ENCODE peak calls at places on chromosomes 2 and 18, in six cellular contexts. O is AG10803, J is BJ, M is Karpas-422, N is NB4, V is sigmoid colon. K is an unnamed sample.

GRCh38 chr2:178008636-178009289 is 63.8 kb downstream of the PDE11A start:
- DNase-seq in N (no peak), J (no peak), M (no peak), O (peak), V (peak), K (peak)

GRCh38 chr18:77470836-77471413 is 221.3 kb downstream of the GALR1 start:
- DNase-seq in N (no peak), J (no peak), V (no peak), M (no peak), O (no peak), K (peak)

GRCh38 chr18:30727849-30728248 is 314.7 kb downstream of the DSC3 start:
- DNase-seq in N (no peak), O (no peak), V (no peak), M (no peak), J (no peak), K (no peak)

GRCh38 chr2:78999410-78999809 is 26.1 kb upstream of the REG3G start:
- DNase-seq in J (no peak), M (peak), V (no peak), O (no peak), N (peak), K (peak)

GRCh38 chr2:157877761-157878400 is 1.8 kb upstream of the ACVR1 start:
- DNase-seq in N (no peak), J (no peak), O (no peak), V (no peak), M (no peak), K (no peak)

GRCh38 chr2:222283634-222284033 is 15.2 kb downstream of the PAX3 start:
- DNase-seq in J (no peak), N (no peak), V (no peak), O (no peak), M (no peak), K (no peak)

GRCh38 chr2:27705851-27706622 is 42.3 kb downstream of the SLC4A1AP start:
- DNase-seq in N (peak), V (peak), O (peak), J (peak), M (no peak), K (peak)

GRCh38 chr2:120820263-120820884 is 84.7 kb downstream of the GLI2 start:
- DNase-seq in V (peak), O (peak), M (no peak), J (no peak), N (no peak), K (peak)

GRCh38 chr18:7575465-7576026 is 8.4 kb downstream of the PTPRM start:
- DNase-seq in J (no peak), N (no peak), V (no peak), O (peak), M (no peak), K (peak)

GRCh38 chr2:23566236-23567142 is 181.5 kb downstream of the KLHL29 start:
- DNase-seq in O (peak), V (no peak), M (peak), N (peak), J (no peak), K (peak)

GRCh38 chr2:46355756-46356155 is 58.5 kb downstream of the EPAS1 start:
- DNase-seq in V (no peak), M (no peak), O (no peak), J (no peak), N (no peak), K (no peak)
- H3K4me3 ChIP-seq in V (no peak), M (no peak), O (no peak), J (no peak), N (no peak), K (no peak)

GRCh38 chr2:69305712-69306611 is 81.1 kb downstream of the GFPT1 start:
- DNase-seq in N (peak), M (no peak), O (peak), J (no peak), V (no peak), K (no peak)
- H3K4me3 ChIP-seq in N (no peak), M (no peak), O (peak), J (peak), V (peak), K (peak)

GRCh38 chr2:28755411-28755810 is 3.8 kb downstream of the PPP1CB start:
- DNase-seq in V (no peak), N (no peak), O (no peak), M (no peak), J (no peak), K (peak)
- H3K4me3 ChIP-seq in V (peak), N (peak), O (no peak), M (no peak), J (no peak), K (no peak)

GRCh38 chr2:235608200-235608591 is 114.4 kb downstream of the AGAP1 start:
- DNase-seq in O (no peak), V (no peak), J (no peak), N (no peak), M (no peak), K (no peak)
- H3K4me3 ChIP-seq in O (no peak), V (no peak), J (no peak), N (no peak), M (no peak), K (no peak)

DNA sequence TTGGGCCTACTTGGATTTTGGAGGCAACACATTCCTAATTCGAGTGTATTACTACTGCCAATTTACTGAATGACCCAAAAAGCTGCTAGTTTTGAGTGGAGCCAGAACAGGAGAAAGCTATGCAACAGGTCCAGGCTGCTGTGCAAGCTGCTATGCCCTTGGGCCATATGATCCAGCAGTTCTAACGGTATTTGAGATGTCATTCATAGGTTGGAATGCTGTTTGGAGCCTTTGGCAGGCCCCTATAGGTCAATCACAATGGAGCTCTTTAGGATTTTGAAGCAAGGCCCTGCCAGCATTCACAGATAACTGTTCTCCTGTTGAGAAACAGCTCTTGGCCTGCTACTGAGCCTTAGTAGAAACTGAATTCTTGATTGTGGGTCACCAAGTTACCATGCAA is 368.7 kb downstream of the CDH19 start:
- DNase-seq in J (no peak), M (no peak), O (no peak), N (no peak), V (no peak), K (no peak)
- H3K4me3 ChIP-seq in J (no peak), M (no peak), O (no peak), N (no peak), V (no peak), K (no peak)

DNA sequence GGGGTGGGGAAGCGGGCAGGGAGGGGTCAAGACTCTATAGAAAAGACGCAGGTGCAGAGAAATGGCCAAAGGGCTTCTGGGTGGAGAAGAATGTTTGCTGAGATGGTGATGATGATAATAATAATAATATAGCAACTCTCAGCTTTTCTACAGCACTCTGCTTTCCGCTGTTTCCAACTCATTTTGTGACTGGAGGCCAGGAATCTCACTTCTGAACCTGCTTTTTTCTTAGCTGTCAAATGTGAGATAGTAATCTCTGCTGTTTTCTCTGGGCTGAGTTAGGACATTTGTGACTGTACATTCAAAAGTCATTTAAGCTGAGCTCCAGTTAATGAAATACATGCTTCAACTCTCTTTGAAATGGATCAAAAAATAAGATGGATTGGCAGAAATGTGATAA is 58.4 kb downstream of the TNS1 start:
- DNase-seq in J (no peak), O (no peak), N (no peak), M (no peak), V (no peak), K (no peak)
- H3K4me3 ChIP-seq in J (no peak), O (peak), N (no peak), M (no peak), V (peak), K (no peak)

DNA sequence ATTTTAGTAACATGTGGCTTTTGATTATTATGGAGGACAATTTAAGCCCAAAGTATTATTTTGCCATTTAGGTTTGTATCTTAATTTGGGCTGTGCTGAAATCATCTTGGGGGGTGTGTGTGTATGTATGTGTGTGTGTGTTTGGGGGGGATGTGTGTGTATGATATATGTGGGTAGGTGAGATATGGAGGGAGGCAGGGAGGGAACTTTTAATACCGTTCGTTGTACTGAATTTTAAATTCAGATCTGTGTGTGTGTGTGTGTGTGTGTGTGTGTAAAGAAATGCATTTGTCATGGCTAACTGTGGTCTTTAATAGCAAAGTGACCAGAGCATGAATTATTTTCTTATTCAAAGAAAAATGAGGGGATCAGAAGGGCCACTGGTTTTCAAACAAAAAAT is 113.7 kb downstream of the LTBP1 start:
- DNase-seq in M (no peak), N (no peak), V (no peak), O (no peak), J (no peak), K (no peak)
- H3K4me3 ChIP-seq in M (no peak), N (no peak), V (no peak), O (no peak), J (no peak), K (no peak)

GRCh38 chr2:128319457-128319772 is 747 bp upstream of the HS6ST1 start:
- DNase-seq in N (no peak), J (no peak), V (no peak), M (no peak), O (no peak), K (no peak)
- H3K4me3 ChIP-seq in N (peak), J (peak), V (peak), M (no peak), O (peak), K (peak)

GRCh38 chr18:21084511-21085078 is 27.0 kb downstream of the ROCK1 start:
- DNase-seq in V (no peak), J (no peak), M (no peak), N (no peak), O (no peak), K (no peak)
- H3K4me3 ChIP-seq in V (no peak), J (no peak), M (no peak), N (no peak), O (no peak), K (no peak)